ENCODE peak calls at places on chromosomes 7 and 10, in ten cellular contexts. L, X, O, E, Y, F, N, C, B and W are unnamed samples.

GRCh38 chr7:142939226-142939910 is at the start of gene LLCFC1:
- DNase-seq in E (no peak), X (no peak), C (no peak), F (no peak), L (no peak), B (no peak), O (no peak), Y (no peak), N (peak; percentile 17), W (no peak)

GRCh38 chr10:74234569-74234968 is 83.5 kb downstream of the ADK start:
- DNase-seq in B (no peak), X (no peak), N (no peak), E (no peak), C (no peak), F (no peak), L (no peak), O (no peak), Y (no peak), W (no peak)

GRCh38 chr7:151758994-151759540 is 117.8 kb downstream of the PRKAG2 start:
- DNase-seq in N (no peak), C (peak; percentile 70), B (no peak), O (no peak), L (no peak), X (no peak), Y (no peak), F (no peak), E (no peak), W (no peak)

GRCh38 chr7:97006146-97006950 is 995 bp downstream of the DLX6 start:
- DNase-seq in L (peak; percentile 23), B (no peak), Y (peak; percentile 59), O (peak; percentile 74), E (peak; percentile 28), N (no peak), C (no peak), X (peak; percentile 47), F (peak; percentile 31), W (no peak)

GRCh38 chr10:31961675-31962074 is 33.0 kb upstream of the ARHGAP12 start:
- DNase-seq in F (no peak), X (no peak), N (no peak), C (no peak), L (no peak), E (no peak), O (no peak), B (no peak), Y (peak; percentile 73), W (peak; percentile 60)

GRCh38 chr7:135976312-135977019 is 693 bp downstream of the MTPN start:
- DNase-seq in C (no peak), X (peak; percentile 72), O (no peak), B (no peak), L (peak; percentile 37), F (peak; percentile 26), N (peak; percentile 10), Y (no peak), E (peak; percentile 51), W (no peak)

GRCh38 chr7:29924684-29925083 is 64.9 kb downstream of the SCRN1 start:
- DNase-seq in B (no peak), F (no peak), X (no peak), N (no peak), C (no peak), Y (no peak), L (peak; percentile 3), O (no peak), E (no peak), W (no peak)

GRCh38 chr10:17426263-17426600 is 28.2 kb downstream of the ST8SIA6 start:
- DNase-seq in L (no peak), X (no peak), N (no peak), C (no peak), Y (no peak), F (no peak), O (no peak), E (no peak), B (no peak), W (no peak)

GRCh38 chr7:26630941-26631580 is 233.3 kb downstream of the SKAP2 start:
- DNase-seq in N (no peak), X (no peak), O (no peak), E (no peak), L (no peak), F (no peak), B (no peak), Y (no peak), C (no peak), W (no peak)

GRCh38 chr7:17185690-17186070 is 112.8 kb upstream of the AHR start:
- DNase-seq in L (no peak), C (no peak), F (no peak), O (no peak), N (no peak), B (no peak), X (no peak), Y (peak; percentile 72), E (no peak), W (peak; percentile 52)

GRCh38 chr10:77038412-77038806 is 599.2 kb downstream of the KCNMA1 start:
- DNase-seq in B (no peak), X (no peak), N (no peak), Y (no peak), F (no peak), O (no peak), L (no peak), E (no peak), C (no peak), W (no peak)

GRCh38 chr7:116727432-116728009 is 55.5 kb downstream of the MET start:
- DNase-seq in B (no peak), L (no peak), X (no peak), F (no peak), N (no peak), Y (no peak), C (no peak), O (no peak), E (no peak), W (no peak)

GRCh38 chr10:67976292-67977245 is 92.1 kb downstream of the SIRT1 start:
- DNase-seq in L (no peak), O (no peak), Y (no peak), N (no peak), X (no peak), B (peak; percentile 65), F (no peak), E (no peak), C (no peak), W (no peak)

GRCh38 chr10:109934958-109935793 is 11.9 kb upstream of the XPNPEP1 start:
- DNase-seq in O (peak; percentile 16), L (peak; percentile 9), B (no peak), E (no peak), C (no peak), F (no peak), Y (peak; percentile 46), X (no peak), N (no peak), W (no peak)

GRCh38 chr7:2063562-2064360 is 169.0 kb downstream of the MAD1L1 start:
- DNase-seq in L (no peak), F (no peak), N (peak; percentile 24), X (no peak), B (no peak), Y (no peak), E (no peak), O (no peak), C (no peak), W (no peak)

GRCh38 chr7:105352018-105352612 is 36.6 kb downstream of the SRPK2 start:
- DNase-seq in X (peak; percentile 80), Y (peak; percentile 92), E (peak; percentile 69), F (peak; percentile 81), C (peak; percentile 81), O (no peak), L (peak; percentile 46), N (peak; percentile 72), B (peak; percentile 89), W (peak; percentile 74)

GRCh38 chr7:141071855-141072547 is 1.9 kb upstream of the TMEM178B start:
- DNase-seq in N (no peak), E (no peak), C (no peak), X (no peak), B (no peak), O (no peak), Y (no peak), L (no peak), F (no peak), W (no peak)

GRCh38 chr7:23787272-23787671 is 77.3 kb downstream of the STK31 start:
- DNase-seq in L (no peak), C (no peak), N (no peak), F (no peak), Y (no peak), E (no peak), B (no peak), X (no peak), O (no peak), W (no peak)

GRCh38 chr7:108313086-108313485 is 143.2 kb downstream of the NRCAM start:
- DNase-seq in Y (no peak), B (no peak), F (no peak), N (no peak), O (no peak), L (no peak), E (no peak), C (no peak), X (no peak), W (no peak)

GRCh38 chr10:16992611-16993119 is 136.9 kb downstream of the CUBN start:
- DNase-seq in L (no peak), E (no peak), O (no peak), B (no peak), Y (no peak), F (no peak), X (no peak), N (no peak), C (no peak), W (no peak)

GRCh38 chr7:92582948-92583347 is 7.2 kb downstream of the FAM133B start:
- DNase-seq in C (no peak), O (no peak), L (no peak), B (no peak), X (no peak), N (no peak), Y (no peak), F (no peak), E (no peak), W (no peak)

GRCh38 chr10:52986120-52986519 is 213.5 kb upstream of the MBL2 start:
- DNase-seq in C (no peak), F (no peak), B (no peak), O (no peak), E (no peak), Y (no peak), X (no peak), L (no peak), N (no peak), W (no peak)

GRCh38 chr7:142629588-142630260 is 119.5 kb upstream of the PRSS1 start:
- DNase-seq in O (no peak), X (no peak), L (no peak), B (no peak), F (no peak), N (no peak), E (no peak), C (no peak), Y (peak; percentile 13), W (no peak)

GRCh38 chr7:155816192-155816508 is 3.9 kb upstream of the SHH start:
- DNase-seq in L (no peak), B (no peak), N (no peak), Y (no peak), F (no peak), X (no peak), E (no peak), C (no peak), O (no peak), W (no peak)

GRCh38 chr10:122185643-122186042 is 85.5 kb upstream of the BTBD16 start:
- DNase-seq in E (no peak), Y (no peak), C (no peak), N (no peak), O (no peak), B (no peak), X (no peak), F (no peak), L (no peak), W (no peak)